ENCODE peak calls at places on chromosome 4, in seven cellular contexts. N is GM10248, E is psoas muscle, Z is BE2C, A is ovary, X is uterus, J is A673. U is an unnamed sample.

GRCh38 chr4:89249313-89249712 is 58.3 kb downstream of the GPRIN3 start:
- DNase-seq in Z (no peak), J (no peak), E (no peak), N (no peak), X (no peak), A (no peak), U (no peak)

GRCh38 chr4:74539043-74539790 is 94.3 kb downstream of the AREG start:
- DNase-seq in A (no peak), N (no peak), X (no peak), Z (no peak), E (no peak), J (no peak), U (no peak)

GRCh38 chr4:57051100-57051499 is 59.1 kb downstream of the IGFBP7 start:
- DNase-seq in Z (no peak), E (no peak), X (no peak), J (no peak), A (no peak), N (no peak), U (no peak)

GRCh38 chr4:119683518-119683917 is 54.9 kb upstream of the PDE5A start:
- DNase-seq in X (no peak), Z (no peak), N (no peak), E (no peak), J (no peak), A (no peak), U (peak)

GRCh38 chr4:139528377-139529005 is 27.5 kb downstream of the SETD7 start:
- DNase-seq in Z (no peak), A (peak), J (peak), N (no peak), E (peak), X (peak), U (peak)

GRCh38 chr4:142940614-142941013 is 94.5 kb upstream of the INPP4B start:
- DNase-seq in N (no peak), Z (peak), X (no peak), A (no peak), E (no peak), J (no peak), U (no peak)

GRCh38 chr4:19239565-19239964 is 1012.1 kb upstream of the SLIT2 start:
- DNase-seq in A (no peak), E (no peak), J (peak), X (no peak), Z (no peak), N (no peak), U (no peak)

GRCh38 chr4:2785613-2786012 is 7.3 kb upstream of the SH3BP2 start:
- DNase-seq in J (no peak), E (no peak), A (no peak), X (no peak), N (no peak), Z (no peak), U (no peak)

GRCh38 chr4:7368296-7368695 is 66.4 kb downstream of the PSAPL1 start:
- DNase-seq in A (peak), J (no peak), N (no peak), E (no peak), X (no peak), Z (no peak), U (no peak)

GRCh38 chr4:35912174-35912573 is 332.1 kb downstream of the ARAP2 start:
- DNase-seq in A (no peak), E (no peak), N (peak), J (no peak), X (no peak), Z (no peak), U (no peak)

GRCh38 chr4:24471623-24472510 is 112.5 kb downstream of the DHX15 start:
- DNase-seq in A (peak), N (peak), Z (peak), E (peak), J (peak), X (peak), U (no peak)

GRCh38 chr4:96472103-96472867 is 632.4 kb downstream of the PDHA2 start:
- DNase-seq in X (no peak), J (no peak), E (no peak), N (no peak), A (no peak), Z (no peak), U (no peak)

GRCh38 chr4:126604273-126604867 is 1028.4 kb upstream of the INTU start:
- DNase-seq in E (no peak), J (peak), X (no peak), Z (peak), N (peak), A (no peak), U (peak)

GRCh38 chr4:148808416-148808815 is 366.2 kb upstream of the NR3C2 start:
- DNase-seq in A (no peak), E (no peak), Z (no peak), J (no peak), N (no peak), X (no peak), U (no peak)

GRCh38 chr4:68348577-68348976 is 1.3 kb downstream of the YTHDC1 start:
- DNase-seq in Z (no peak), A (no peak), J (no peak), X (no peak), N (no peak), E (no peak), U (no peak)

GRCh38 chr4:40990899-40991265 is 223.5 kb downstream of the APBB2 start:
- DNase-seq in X (no peak), E (no peak), A (no peak), Z (no peak), J (no peak), N (no peak), U (no peak)

GRCh38 chr4:10006236-10006603 is 15.1 kb downstream of the SLC2A9 start:
- DNase-seq in J (peak), A (no peak), X (no peak), E (no peak), Z (no peak), N (no peak), U (no peak)

GRCh38 chr4:20616848-20617247 is 83.4 kb upstream of the PACRGL start:
- DNase-seq in X (no peak), E (no peak), Z (no peak), J (no peak), A (no peak), N (no peak), U (no peak)

GRCh38 chr4:184668511-184669114 is 19.1 kb downstream of the PRIMPOL start:
- DNase-seq in E (no peak), A (no peak), N (no peak), X (no peak), J (no peak), Z (no peak), U (no peak)

GRCh38 chr4:141922224-141922623 is 285.8 kb downstream of the IL15 start:
- DNase-seq in Z (no peak), N (no peak), E (no peak), X (no peak), J (no peak), A (no peak), U (no peak)

GRCh38 chr4:137417676-137418075 is 114.6 kb downstream of the PCDH18 start:
- DNase-seq in E (no peak), A (no peak), X (no peak), J (no peak), N (no peak), Z (no peak), U (no peak)

GRCh38 chr4:17561195-17561909 is 15.6 kb upstream of the LAP3 start:
- DNase-seq in E (no peak), J (peak), X (no peak), N (no peak), Z (peak), A (no peak), U (peak)

GRCh38 chr4:40149960-40150385 is 46.9 kb upstream of the RHOH start:
- DNase-seq in N (peak), X (peak), E (peak), J (peak), Z (peak), A (no peak), U (peak)

GRCh38 chr4:173247316-173247715 is 78.7 kb downstream of the GALNT7 start:
- DNase-seq in E (no peak), N (no peak), J (no peak), A (no peak), Z (no peak), X (no peak), U (no peak)

GRCh38 chr4:178173771-178174170 is 731.5 kb upstream of the AGA start:
- DNase-seq in J (no peak), X (no peak), N (no peak), A (no peak), E (no peak), Z (no peak), U (no peak)

GRCh38 chr4:120918788-120919187 is 3.7 kb downstream of the PRDM5 start:
- DNase-seq in Z (no peak), X (peak), N (no peak), E (peak), J (no peak), A (peak), U (peak)

GRCh38 chr4:184938871-184939270 is 79.4 kb upstream of the HELT start:
- DNase-seq in Z (no peak), J (no peak), N (no peak), X (no peak), A (no peak), E (no peak), U (no peak)

GRCh38 chr4:175421506-175421905 is 390.6 kb downstream of the GPM6A start:
- DNase-seq in A (no peak), X (no peak), E (no peak), J (no peak), Z (no peak), N (no peak), U (no peak)

GRCh38 chr4:169070895-169071218 is 60.8 kb upstream of the CBR4 start:
- DNase-seq in N (no peak), A (no peak), E (no peak), X (no peak), Z (no peak), J (no peak), U (no peak)

GRCh38 chr4:128550060-128550459 is 259.4 kb upstream of the JADE1 start:
- DNase-seq in X (no peak), N (no peak), E (no peak), Z (no peak), J (no peak), A (no peak), U (no peak)

GRCh38 chr4:87803421-87803820 is 4.1 kb downstream of the IBSP start:
- DNase-seq in N (no peak), E (no peak), X (no peak), A (no peak), Z (no peak), J (no peak), U (no peak)

GRCh38 chr4:66946761-66947160 is 598.5 kb downstream of the CENPC start:
- DNase-seq in E (no peak), Z (no peak), X (no peak), J (no peak), N (no peak), A (no peak), U (no peak)

GRCh38 chr4:86359944-86360478 is at the start of gene MAPK10:
- DNase-seq in E (peak), J (no peak), X (peak), Z (peak), A (peak), N (peak), U (peak)

GRCh38 chr4:71550220-71551190 is 211.7 kb downstream of the SLC4A4 start:
- DNase-seq in X (no peak), Z (no peak), N (no peak), J (no peak), A (no peak), E (no peak), U (no peak)

GRCh38 chr4:183636488-183636887 is 22.5 kb downstream of the RWDD4 start:
- DNase-seq in N (no peak), A (no peak), X (no peak), Z (no peak), J (no peak), E (no peak), U (no peak)

GRCh38 chr4:102438873-102439614 is 62.1 kb upstream of the NFKB1 start:
- DNase-seq in X (no peak), N (no peak), A (no peak), Z (no peak), J (peak), E (no peak), U (peak)

GRCh38 chr4:336099-336892 is 1.3 kb upstream of the ZNF141 start:
- DNase-seq in N (peak), J (no peak), X (peak), Z (peak), E (peak), A (peak), U (no peak)

GRCh38 chr4:113212613-113213012 is 163.2 kb downstream of the ANK2 start:
- DNase-seq in J (no peak), Z (no peak), A (no peak), E (no peak), N (no peak), X (no peak), U (no peak)

GRCh38 chr4:13865871-13866669 is 238.5 kb upstream of the BOD1L1 start:
- DNase-seq in J (peak), N (no peak), A (no peak), X (no peak), E (no peak), Z (no peak), U (peak)

GRCh38 chr4:124737619-124738018 is 25.1 kb upstream of the ANKRD50 start:
- DNase-seq in X (no peak), N (no peak), E (no peak), Z (no peak), A (no peak), J (no peak), U (no peak)
- TF ChIP-seq CTCF in X (no peak), N (no peak), E (no peak), Z (no peak), A (no peak), J (no peak), U (no peak)

GRCh38 chr4:177051473-177052060 is 258.1 kb upstream of the NEIL3 start:
- DNase-seq in Z (peak), E (no peak), X (no peak), A (no peak), N (peak), J (peak), U (no peak)
- TF ChIP-seq CTCF in Z (peak), E (no peak), X (no peak), A (no peak), N (peak), J (peak), U (peak)

GRCh38 chr4:111045992-111046391 is 423.1 kb upstream of the PITX2 start:
- DNase-seq in Z (no peak), N (no peak), E (no peak), J (no peak), A (no peak), X (no peak), U (no peak)
- TF ChIP-seq CTCF in Z (peak), N (no peak), E (no peak), J (peak), A (no peak), X (no peak), U (no peak)

GRCh38 chr4:140744421-140744820 is 11.8 kb downstream of the TBC1D9 start:
- DNase-seq in X (no peak), J (no peak), A (no peak), Z (no peak), E (no peak), N (no peak), U (no peak)

GRCh38 chr4:140740422-140740821 is 15.8 kb downstream of the TBC1D9 start:
- DNase-seq in A (no peak), E (no peak), N (no peak), Z (no peak), X (no peak), J (no peak), U (no peak)

GRCh38 chr4:140742838-140743193 is 13.4 kb downstream of the TBC1D9 start:
- DNase-seq in Z (no peak), A (no peak), E (no peak), X (no peak), J (no peak), N (no peak), U (no peak)

GRCh38 chr4:140740906-140741670 is 15.1 kb downstream of the TBC1D9 start:
- DNase-seq in E (no peak), N (no peak), A (no peak), Z (no peak), X (no peak), J (no peak), U (no peak)

DNA sequence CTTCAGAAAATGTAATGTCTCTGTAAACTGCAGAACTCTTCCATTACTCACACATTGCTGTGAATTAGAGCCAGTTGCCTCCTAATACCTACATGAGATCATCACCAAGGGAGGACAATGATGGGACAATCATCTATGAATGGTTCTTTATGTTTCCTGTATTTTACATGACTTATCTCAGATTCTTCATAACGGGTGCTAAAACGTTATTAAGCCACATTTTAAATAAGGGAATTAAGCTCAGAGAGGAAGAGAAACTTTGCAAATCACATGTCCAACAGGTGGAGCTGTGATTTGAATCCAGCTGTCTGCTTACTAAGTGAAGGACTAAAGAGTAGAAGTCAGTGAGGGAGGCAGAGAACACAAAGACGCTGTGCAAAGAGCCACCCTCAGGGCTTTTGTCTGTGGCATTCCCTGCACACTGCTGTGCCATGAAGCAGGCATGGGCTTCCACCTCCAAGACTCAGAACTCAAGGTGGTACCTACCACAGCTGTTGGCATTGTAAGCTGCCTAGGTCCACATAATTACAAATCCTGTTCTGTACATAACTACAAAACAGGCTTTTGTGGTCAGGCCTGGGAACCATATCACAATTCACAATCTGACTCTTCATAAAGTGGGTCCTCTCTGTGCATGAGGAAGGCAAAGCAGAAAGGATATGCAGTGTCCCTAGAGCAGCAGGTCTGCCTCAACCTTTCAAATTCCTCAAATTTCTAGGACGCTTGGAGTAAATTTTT is 12.8 kb downstream of the TBC1D9 start:
- DNase-seq in X (no peak), A (no peak), N (peak), Z (peak), J (peak), E (no peak), U (no peak)
- TF ChIP-seq CTCF in X (no peak), A (no peak), N (peak), Z (peak), J (peak), E (no peak), U (no peak)

GRCh38 chr4:4761128-4761991 is 98.1 kb upstream of the MSX1 start:
- DNase-seq in Z (no peak), A (no peak), J (peak), N (no peak), E (no peak), X (no peak), U (no peak)
- TF ChIP-seq CTCF in Z (peak), A (no peak), J (peak), N (no peak), E (no peak), X (no peak), U (peak)